ENCODE peak calls at places on chromosome 11, in eight cellular contexts. L is GM23338, S is MM.1S, N is epithelial cell of esophagus, V is neural crest cell, E is heart right ventricle, Q is upper lobe of right lung, X is spleen. G is an unnamed sample.

GRCh38 chr11:2446590-2447252 is 1.9 kb downstream of the KCNQ1 start:
- DNase-seq in E (no peak), X (peak), L (no peak), Q (peak), N (no peak), V (no peak), S (no peak), G (no peak)

GRCh38 chr11:128261011-128261421 is 326.3 kb downstream of the ETS1 start:
- DNase-seq in Q (no peak), S (no peak), X (no peak), E (no peak), L (no peak), N (no peak), V (no peak), G (no peak)

GRCh38 chr11:70098936-70099335 is 20.8 kb downstream of the ANO1 start:
- DNase-seq in Q (no peak), L (no peak), E (no peak), S (no peak), V (no peak), N (no peak), X (no peak), G (no peak)

GRCh38 chr11:78770931-78771330 is 196.3 kb upstream of the NARS2 start:
- DNase-seq in E (no peak), Q (no peak), S (no peak), V (no peak), N (no peak), X (no peak), L (no peak), G (no peak)

GRCh38 chr11:17828311-17828751 is 93.8 kb downstream of the KCNC1 start:
- DNase-seq in N (no peak), Q (no peak), X (no peak), S (no peak), L (no peak), E (peak), V (no peak), G (no peak)

GRCh38 chr11:76193219-76193618 is 13.1 kb downstream of the WNT11 start:
- DNase-seq in N (no peak), X (no peak), E (no peak), S (no peak), V (no peak), Q (no peak), L (no peak), G (no peak)

GRCh38 chr11:120985718-120986569 is 38.0 kb upstream of the TBCEL start:
- DNase-seq in Q (peak), S (peak), V (peak), L (peak), X (peak), N (peak), E (peak), G (no peak)

GRCh38 chr11:18144243-18144642 is 11.9 kb downstream of the MRGPRX3 start:
- DNase-seq in X (no peak), L (no peak), S (no peak), Q (no peak), E (no peak), N (peak), V (no peak), G (peak)

GRCh38 chr11:35304393-35304790 is 115.0 kb downstream of the SLC1A2 start:
- DNase-seq in N (peak), E (no peak), S (no peak), V (no peak), L (no peak), Q (no peak), X (no peak), G (no peak)

GRCh38 chr11:111635706-111636045 is 33.4 kb downstream of the SIK2 start:
- DNase-seq in X (no peak), S (no peak), N (no peak), Q (no peak), V (no peak), E (peak), L (no peak), G (no peak)

GRCh38 chr11:130509942-130510341 is 61.5 kb downstream of the ADAMTS15 start:
- DNase-seq in S (no peak), L (no peak), V (no peak), X (no peak), Q (no peak), N (no peak), E (no peak), G (no peak)

GRCh38 chr11:65399845-65400244 is 13.4 kb downstream of the FRMD8 start:
- DNase-seq in V (no peak), E (no peak), X (no peak), N (no peak), S (no peak), L (no peak), Q (peak), G (no peak)

GRCh38 chr11:120511804-120512726 is 517 bp downstream of the GRIK4 start:
- DNase-seq in L (no peak), E (no peak), X (peak), V (no peak), N (no peak), Q (peak), S (no peak), G (no peak)

GRCh38 chr11:45254070-45254469 is 32.1 kb downstream of the SYT13 start:
- DNase-seq in V (no peak), X (no peak), L (no peak), N (no peak), S (no peak), E (no peak), Q (no peak), G (no peak)

GRCh38 chr11:126485021-126485781 is 129.7 kb downstream of the ST3GAL4 start:
- DNase-seq in V (no peak), E (no peak), S (no peak), Q (peak), L (no peak), N (peak), X (peak), G (no peak)
- TF ChIP-seq CTCF in V (no peak), E (no peak), S (peak), Q (no peak), L (no peak), N (peak), X (no peak), G (peak)

DNA sequence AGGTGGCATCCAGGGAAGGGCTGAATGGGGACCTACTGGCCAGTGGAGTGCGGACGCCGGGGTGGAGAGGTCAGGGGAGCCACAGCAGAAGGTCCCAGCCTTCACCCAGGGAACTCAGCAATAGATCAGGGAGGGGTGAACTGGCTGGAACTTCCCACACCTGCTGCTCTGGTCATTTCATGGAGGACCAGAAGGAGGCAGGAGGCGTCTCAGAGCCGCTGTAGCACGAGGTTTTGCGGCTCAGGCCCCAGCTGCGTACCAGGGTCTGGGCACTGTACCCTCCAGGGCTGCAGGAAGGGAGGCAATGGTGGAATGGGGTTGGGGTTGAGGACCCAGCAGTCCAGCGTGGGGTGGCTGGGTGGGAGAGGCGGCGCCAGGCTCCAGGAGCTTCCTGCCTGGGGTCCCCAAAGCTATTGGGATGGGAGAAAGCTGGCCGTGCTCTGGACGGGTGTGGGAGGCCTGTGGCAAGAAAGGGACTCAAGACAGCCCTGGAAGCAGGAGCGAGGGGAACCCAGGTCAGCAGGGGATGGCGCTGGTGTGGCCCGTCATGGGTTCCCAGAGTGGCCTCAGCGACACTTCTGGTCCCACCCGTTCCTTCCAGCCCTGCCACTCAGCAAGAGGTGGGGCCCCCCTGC is 20.2 kb upstream of the BRSK2 start:
- DNase-seq in S (no peak), L (no peak), Q (no peak), X (no peak), V (no peak), N (no peak), E (no peak), G (no peak)
- TF ChIP-seq CTCF in S (no peak), L (no peak), Q (no peak), X (no peak), V (no peak), N (no peak), E (no peak), G (no peak)

DNA sequence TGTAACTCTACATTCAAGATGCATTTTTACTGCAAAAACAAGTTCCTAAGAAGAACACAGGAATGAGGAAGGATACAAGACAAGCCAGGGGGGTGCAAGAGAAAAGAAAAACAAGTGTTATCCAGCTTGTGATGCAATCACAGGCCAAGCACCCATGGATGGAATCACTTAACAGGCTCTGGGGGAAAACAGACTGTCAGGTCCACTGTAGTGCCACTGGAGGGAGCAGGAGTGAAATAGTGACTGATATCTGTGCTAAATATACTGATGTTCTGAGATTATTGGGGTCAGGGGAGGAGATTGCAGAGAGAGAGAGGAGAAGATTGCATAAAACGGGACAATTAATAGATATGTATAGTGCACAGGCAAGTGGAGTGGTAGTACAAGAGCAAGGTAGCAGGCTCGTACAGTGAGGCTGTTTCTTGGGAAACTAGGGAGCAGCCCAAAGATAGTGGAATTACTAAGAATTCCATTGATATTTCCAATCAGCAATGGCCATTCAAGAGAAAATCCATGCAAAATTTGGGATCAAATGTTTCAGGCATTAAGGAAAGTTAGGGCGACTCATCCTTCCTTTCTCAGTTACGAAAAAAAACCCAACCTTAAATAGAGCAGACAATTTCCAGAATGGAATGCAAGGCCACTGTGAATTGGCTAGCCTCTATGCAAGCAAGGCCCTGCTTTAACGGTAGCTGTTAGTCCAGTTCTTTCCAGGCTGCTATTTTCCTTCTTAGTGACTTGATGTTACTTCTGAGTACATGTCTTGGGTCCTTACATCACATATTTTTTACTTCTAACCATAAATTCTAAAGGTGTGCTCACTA is 52.2 kb upstream of the CEP126 start:
- DNase-seq in S (no peak), E (no peak), X (no peak), Q (no peak), N (peak), L (peak), V (peak), G (peak)
- TF ChIP-seq CTCF in S (peak), E (peak), X (no peak), Q (peak), N (peak), L (peak), V (peak), G (peak)

GRCh38 chr11:63829823-63830489 is 9.0 kb upstream of the MARK2 start:
- DNase-seq in N (no peak), Q (no peak), S (no peak), L (peak), E (no peak), X (no peak), V (peak), G (no peak)
- TF ChIP-seq CTCF in N (no peak), Q (no peak), S (peak), L (peak), E (peak), X (no peak), V (peak), G (peak)

GRCh38 chr11:118524356-118524755 is 2.9 kb upstream of the TTC36 start:
- DNase-seq in X (no peak), Q (no peak), L (no peak), E (no peak), N (no peak), S (no peak), V (no peak), G (no peak)

GRCh38 chr11:118521892-118522311 is 5.4 kb upstream of the TTC36 start:
- DNase-seq in L (no peak), V (no peak), X (no peak), S (no peak), N (no peak), Q (no peak), E (no peak), G (no peak)

GRCh38 chr11:118524757-118525465 is 2.4 kb upstream of the TTC36 start:
- DNase-seq in V (no peak), E (no peak), L (no peak), X (no peak), S (no peak), N (no peak), Q (no peak), G (no peak)

GRCh38 chr11:118519549-118519948 is 7.7 kb upstream of the TTC36 start:
- DNase-seq in L (no peak), N (no peak), S (no peak), E (no peak), Q (no peak), X (no peak), V (no peak), G (no peak)

GRCh38 chr11:118522571-118523072 is 4.7 kb upstream of the TTC36 start:
- DNase-seq in N (peak), V (no peak), X (no peak), L (peak), S (no peak), E (no peak), Q (no peak), G (peak)
- TF ChIP-seq CTCF in N (peak), V (peak), X (no peak), L (peak), S (peak), E (peak), Q (peak), G (peak)

DNA sequence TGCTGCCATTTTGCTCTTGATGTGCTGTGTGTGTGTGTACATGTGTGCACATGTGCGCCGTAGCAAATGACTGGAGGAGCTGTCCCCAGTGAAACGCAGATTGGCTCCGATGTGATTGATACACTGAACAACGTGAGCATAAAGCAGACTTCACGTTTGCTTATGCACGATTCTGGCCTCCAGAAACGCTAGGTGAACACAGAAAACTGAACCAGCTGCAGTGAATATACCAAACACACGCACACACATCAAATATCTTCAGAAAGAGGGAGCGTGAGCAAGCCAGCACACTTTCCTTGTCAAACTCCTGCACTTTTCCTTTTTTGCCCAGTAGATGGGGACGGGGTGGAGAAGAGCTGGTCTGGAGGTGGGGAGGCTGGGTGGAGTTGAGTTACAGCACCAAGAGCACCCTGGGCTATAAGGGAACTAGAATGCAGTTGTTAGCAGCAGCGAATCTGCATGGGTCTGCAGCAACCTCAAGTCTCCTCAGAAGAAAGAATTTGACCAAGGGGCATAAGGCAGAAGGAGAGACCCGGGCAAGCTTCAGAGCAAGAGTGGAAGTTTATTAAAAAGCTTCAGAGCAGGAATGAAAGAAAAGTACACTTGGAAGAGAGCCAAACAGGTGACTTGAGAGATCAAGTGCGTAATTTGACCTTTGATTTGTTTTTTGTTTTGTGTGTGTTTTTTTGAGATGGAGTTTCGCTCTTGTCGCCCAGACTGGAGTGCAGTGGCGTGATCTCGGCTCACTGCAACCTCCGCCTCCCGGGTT is 77.8 kb upstream of the CADM1 start:
- DNase-seq in E (no peak), Q (no peak), S (no peak), X (no peak), L (peak), N (no peak), V (no peak), G (peak)
- TF ChIP-seq CTCF in E (peak), Q (no peak), S (no peak), X (no peak), L (no peak), N (no peak), V (no peak), G (peak)

GRCh38 chr11:58575377-58576020 is at the start of gene LPXN:
- DNase-seq in L (no peak), N (peak), V (no peak), S (peak), Q (no peak), E (no peak), X (no peak), G (peak)
- TF ChIP-seq CTCF in L (no peak), N (no peak), V (no peak), S (peak), Q (no peak), E (no peak), X (no peak), G (no peak)

GRCh38 chr11:123110397-123110796 is 48.5 kb upstream of the HSPA8 start:
- DNase-seq in X (peak), N (no peak), V (no peak), E (no peak), Q (no peak), S (no peak), L (no peak), G (no peak)

GRCh38 chr11:123107945-123108344 is 46.0 kb upstream of the HSPA8 start:
- DNase-seq in X (no peak), V (no peak), Q (no peak), L (no peak), S (no peak), E (no peak), N (no peak), G (no peak)

GRCh38 chr11:123116486-123116885 is 54.5 kb upstream of the HSPA8 start:
- DNase-seq in X (no peak), N (no peak), L (no peak), E (no peak), Q (no peak), S (no peak), V (no peak), G (no peak)

DNA sequence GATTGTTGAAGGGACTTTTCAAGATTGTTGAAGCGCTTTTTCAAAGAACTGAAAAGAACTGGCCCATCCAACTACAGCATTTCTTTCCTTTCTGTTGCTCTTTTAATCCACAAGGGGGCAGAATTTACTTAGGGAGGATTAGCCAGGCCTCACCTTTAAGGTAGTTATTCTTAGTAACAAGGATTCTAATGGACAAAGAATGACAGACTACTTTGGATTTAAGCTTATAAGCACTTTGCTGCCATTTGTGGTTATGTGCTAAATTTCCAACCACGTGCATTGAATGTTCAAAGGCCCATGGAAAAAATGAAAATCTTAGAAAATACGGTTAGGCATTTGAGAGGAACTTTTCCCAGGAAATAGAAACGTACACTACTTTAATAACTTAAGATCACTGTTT is 49.5 kb upstream of the HSPA8 start:
- DNase-seq in V (no peak), N (peak), L (peak), Q (no peak), S (peak), E (no peak), X (no peak), G (peak)
- TF ChIP-seq CTCF in V (peak), N (peak), L (peak), Q (peak), S (peak), E (peak), X (peak), G (peak)

GRCh38 chr11:61791737-61792309 is 576 bp downstream of the TMEM258 start:
- DNase-seq in S (peak), N (peak), V (peak), Q (no peak), E (peak), L (peak), X (no peak), G (peak)
- TF ChIP-seq CTCF in S (no peak), N (no peak), V (no peak), Q (peak), E (peak), L (no peak), X (no peak), G (no peak)

GRCh38 chr11:126186031-126186698 is 25.3 kb downstream of the RPUSD4 start:
- DNase-seq in S (no peak), N (no peak), X (peak), Q (no peak), V (no peak), L (no peak), E (peak), G (no peak)

GRCh38 chr11:126189109-126189929 is 22.1 kb downstream of the RPUSD4 start:
- DNase-seq in V (no peak), X (peak), E (no peak), L (peak), S (peak), N (no peak), Q (peak), G (no peak)

GRCh38 chr11:126188332-126189108 is 22.9 kb downstream of the RPUSD4 start:
- DNase-seq in V (no peak), S (peak), X (peak), E (no peak), L (no peak), N (no peak), Q (peak), G (no peak)

GRCh38 chr11:126185200-126186030 is 26.0 kb downstream of the RPUSD4 start:
- DNase-seq in Q (no peak), L (peak), E (no peak), S (no peak), N (no peak), X (peak), V (no peak), G (no peak)

DNA sequence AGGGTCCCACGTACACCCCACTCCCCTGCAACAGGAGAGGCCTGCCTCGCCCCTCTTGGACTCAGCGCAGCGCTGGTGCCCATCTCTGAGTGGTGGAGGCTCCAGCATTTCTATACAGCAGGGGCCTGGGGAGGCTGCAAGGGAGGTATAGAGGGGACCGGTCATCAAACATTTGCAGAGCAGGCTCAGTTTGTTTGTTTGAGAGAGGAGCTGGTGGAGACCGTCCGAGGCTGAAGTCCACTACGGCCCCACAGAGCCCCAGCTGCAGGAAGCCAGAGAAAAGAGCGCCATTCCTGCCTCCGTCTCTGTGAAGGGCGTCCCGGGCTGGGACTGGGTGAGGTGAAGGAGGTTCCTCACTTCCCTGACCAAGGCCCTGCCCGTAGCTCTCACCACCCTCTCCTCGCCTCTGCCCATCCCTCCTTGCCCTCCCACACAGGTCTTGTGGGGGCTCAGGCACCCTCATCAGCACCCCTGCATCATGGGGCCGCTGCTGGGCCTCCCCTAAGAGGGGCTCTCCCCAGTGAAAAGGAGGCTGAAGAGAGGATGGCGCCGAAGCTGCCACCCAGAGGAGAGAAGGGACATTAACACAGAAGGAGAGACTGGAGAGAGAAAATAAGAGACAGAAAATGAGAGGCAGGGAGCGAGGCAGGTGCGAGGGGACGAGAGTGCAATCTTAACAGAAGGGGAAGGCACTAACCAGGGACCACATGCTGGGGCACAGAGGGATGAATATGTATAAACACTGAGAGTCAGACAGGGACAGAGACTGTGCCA is 24.6 kb downstream of the RPUSD4 start:
- DNase-seq in E (no peak), L (peak), V (no peak), S (no peak), N (no peak), X (peak), Q (peak), G (no peak)
- TF ChIP-seq CTCF in E (peak), L (peak), V (peak), S (peak), N (no peak), X (no peak), Q (no peak), G (peak)